ENCODE peak calls at places on chromosomes 1 and 21, in six cellular contexts. Q is PC-9, Z is thyroid gland, L is tibial artery, A is left ventricle myocardium inferior, S is lower lobe of right lung. J is an unnamed sample. For H3K4me1, the result is how much of the 10 kb centered on the place peaks cover.

GRCh38 chr1:213327318-213327667 is 276.3 kb downstream of the RPS6KC1 start:
- DNase-seq in Q (no peak), Z (peak), L (peak), A (peak), S (peak), J (peak)

GRCh38 chr1:234773936-234774677 is 164.1 kb upstream of the IRF2BP2 start:
- DNase-seq in Q (no peak), Z (no peak), L (no peak), A (no peak), S (no peak), J (no peak)

GRCh38 chr1:92923664-92924063 is 37.6 kb downstream of the DIPK1A start:
- DNase-seq in Q (no peak), Z (no peak), L (no peak), A (no peak), S (no peak), J (no peak)

GRCh38 chr1:64934115-64934880 is 32.1 kb downstream of the JAK1 start:
- DNase-seq in Q (no peak), Z (no peak), L (no peak), A (no peak), S (no peak), J (no peak)

GRCh38 chr1:36871146-36871971 is 163.0 kb downstream of the GRIK3 start:
- DNase-seq in Q (peak), Z (no peak), L (peak), A (no peak), S (peak), J (no peak)

GRCh38 chr1:208192989-208193388 is 51.2 kb downstream of the PLXNA2 start:
- DNase-seq in Q (no peak), Z (no peak), L (no peak), A (no peak), S (no peak), J (no peak)

GRCh38 chr1:213245270-213245669 is 194.2 kb downstream of the RPS6KC1 start:
- DNase-seq in Q (no peak), Z (no peak), L (no peak), A (no peak), S (no peak), J (no peak)

GRCh38 chr1:160048335-160048734 is 16.5 kb upstream of the PIGM start:
- DNase-seq in Q (no peak), Z (no peak), L (no peak), A (no peak), S (no peak), J (no peak)

GRCh38 chr1:202311880-202312635 is 29.7 kb downstream of the UBE2T start:
- DNase-seq in Q (no peak), Z (no peak), L (peak), A (no peak), S (no peak), J (no peak)

GRCh38 chr1:10788592-10789006 is 7.8 kb downstream of the CASZ1 start:
- DNase-seq in Q (no peak), Z (peak), L (no peak), A (peak), S (peak), J (no peak)

GRCh38 chr1:145892486-145893087 is 6.9 kb upstream of the ANKRD35 start:
- DNase-seq in Q (no peak), Z (peak), L (peak), A (no peak), S (no peak), J (no peak)

GRCh38 chr1:114554577-114554976 is 26.8 kb downstream of the BCAS2 start:
- DNase-seq in Q (peak), Z (no peak), L (no peak), A (no peak), S (no peak), J (peak)

GRCh38 chr1:151540021-151540981 is at the start of gene TUFT1:
- DNase-seq in Q (peak), Z (peak), L (peak), A (peak), S (peak), J (no peak)

GRCh38 chr21:39537571-39537970 is 75.2 kb upstream of the B3GALT5 start:
- DNase-seq in Q (no peak), Z (no peak), L (no peak), A (no peak), S (no peak), J (peak)

GRCh38 chr1:62722796-62723195 is 34.6 kb upstream of the DOCK7 start:
- DNase-seq in Q (no peak), Z (no peak), L (no peak), A (no peak), S (no peak), J (no peak)

GRCh38 chr1:8022395-8023286 is 3.5 kb downstream of the ERRFI1 start:
- DNase-seq in Q (no peak), Z (no peak), L (no peak), A (no peak), S (no peak), J (no peak)

GRCh38 chr21:27108228-27108627 is 141.3 kb upstream of the ADAMTS5 start:
- DNase-seq in Q (no peak), Z (no peak), L (no peak), A (no peak), S (no peak), J (peak)

GRCh38 chr1:228964178-228964819 is 229.0 kb downstream of the RHOU start:
- DNase-seq in Q (peak), Z (peak), L (no peak), A (peak), S (no peak), J (peak)

GRCh38 chr1:204494281-204495077 is at the start of gene PIK3C2B:
- DNase-seq in Q (peak), Z (peak), L (peak), A (peak), S (peak), J (peak)

DNA sequence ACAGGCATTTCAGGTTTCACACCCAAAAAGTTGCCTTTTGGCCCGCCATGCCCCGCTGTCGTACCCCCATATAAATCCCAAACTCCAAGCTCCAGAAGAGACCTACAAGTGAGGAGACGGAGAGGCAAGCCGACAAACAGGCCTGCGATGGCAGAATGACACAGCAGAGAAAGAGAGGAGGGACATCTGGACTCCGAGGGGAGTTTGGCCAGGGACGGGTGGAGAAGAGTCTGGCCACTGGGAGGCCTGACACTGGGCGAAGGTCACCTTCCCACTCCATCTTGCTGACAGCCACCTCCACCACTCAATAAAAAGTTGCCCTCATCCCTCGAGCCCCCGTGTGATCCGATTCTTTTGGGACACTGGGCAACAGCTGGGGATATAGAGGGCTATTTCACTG is 1.9 kb upstream of the CFH start:
- DNase-seq in Q (no peak), Z (no peak), L (no peak), A (no peak), S (no peak), J (no peak)
- H3K27ac ChIP-seq in Q (no peak), Z (no peak), L (no peak), A (no peak), S (no peak), J (no peak)

GRCh38 chr1:226677121-226678020 is 61.7 kb downstream of the ITPKB start:
- DNase-seq in Q (no peak), Z (peak), L (peak), A (peak), S (no peak), J (peak)
- TF ChIP-seq CTCF in Q (no peak), Z (no peak), L (no peak), A (no peak), S (no peak), J (no peak)

GRCh38 chr1:109796484-109797305 is 33.0 kb upstream of the EPS8L3 start:
- DNase-seq in Q (no peak), Z (no peak), L (peak), A (no peak), S (no peak), J (no peak)
- H3K4me1 ChIP-seq in Q (under half), Z (under half), L (under half), A (under half), S (under half), J (under half)

GRCh38 chr1:83095570-83095969 is 903.4 kb downstream of the TTLL7 start:
- DNase-seq in Q (no peak), Z (no peak), L (no peak), A (no peak), S (no peak), J (no peak)
- H3K27ac ChIP-seq in Q (no peak), Z (no peak), L (no peak), A (no peak), S (no peak), J (no peak)

DNA sequence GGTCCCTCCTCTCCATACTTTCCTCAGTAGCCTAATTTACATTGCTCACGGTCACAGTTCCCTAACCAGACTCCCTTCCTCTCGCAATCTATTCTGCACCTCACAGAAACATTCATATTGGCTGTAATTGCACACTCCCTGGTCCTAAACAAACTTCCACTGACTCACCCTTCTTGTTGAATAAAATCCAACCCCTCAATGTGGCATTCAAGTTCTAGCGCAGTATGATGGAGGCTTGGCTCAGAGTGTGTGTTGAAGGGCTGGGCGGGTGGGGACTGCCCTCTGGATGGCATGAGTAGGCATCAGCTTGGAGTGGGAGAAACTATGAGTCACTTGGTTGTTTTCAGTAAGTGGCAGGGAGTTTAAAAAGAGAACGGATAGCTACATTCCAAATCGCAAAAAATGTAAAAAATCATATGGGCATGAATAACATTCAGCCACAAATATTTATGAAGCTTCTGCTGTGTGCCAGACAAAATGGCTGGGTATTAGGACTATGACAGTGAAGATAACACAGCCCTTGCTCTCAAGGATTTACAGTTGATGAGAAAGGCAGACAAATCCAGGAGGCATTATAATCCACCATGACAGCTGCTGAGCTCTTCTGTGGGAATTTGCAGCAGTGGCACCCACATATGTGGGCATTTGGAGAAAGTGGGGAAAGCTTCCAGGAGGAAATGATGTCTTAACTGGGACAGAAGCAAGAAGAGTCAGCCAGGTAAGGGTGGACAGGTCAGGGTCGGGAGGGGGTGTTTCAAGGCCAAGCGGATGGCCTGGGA is 42.2 kb upstream of the LYST start:
- DNase-seq in Q (peak), Z (peak), L (peak), A (no peak), S (no peak), J (peak)
- TF ChIP-seq CTCF in Q (no peak), Z (no peak), L (no peak), A (no peak), S (no peak), J (peak)

GRCh38 chr21:45050786-45051489 is 23.4 kb upstream of the ADARB1 start:
- DNase-seq in Q (no peak), Z (no peak), L (peak), A (no peak), S (no peak), J (no peak)
- H3K4me1 ChIP-seq in Q (under half), Z (under half), L (under half), A (under half), S (under half), J (under half)

GRCh38 chr1:218349365-218350021 is 4.4 kb downstream of the TGFB2 start:
- DNase-seq in Q (no peak), Z (no peak), L (no peak), A (no peak), S (no peak), J (no peak)
- H3K27ac ChIP-seq in Q (peak), Z (no peak), L (peak), A (peak), S (peak), J (no peak)

GRCh38 chr1:6448749-6449631 is 17.0 kb downstream of the TNFRSF25 start:
- DNase-seq in Q (no peak), Z (peak), L (no peak), A (no peak), S (no peak), J (no peak)

GRCh38 chr1:6446665-6447015 is 19.3 kb downstream of the TNFRSF25 start:
- DNase-seq in Q (no peak), Z (no peak), L (no peak), A (no peak), S (no peak), J (no peak)

GRCh38 chr1:6447016-6447817 is 18.8 kb downstream of the TNFRSF25 start:
- DNase-seq in Q (no peak), Z (no peak), L (no peak), A (no peak), S (no peak), J (no peak)

GRCh38 chr1:6450005-6450450 is 15.9 kb downstream of the TNFRSF25 start:
- DNase-seq in Q (no peak), Z (no peak), L (no peak), A (no peak), S (no peak), J (no peak)

GRCh38 chr1:6447818-6448748 is 17.9 kb downstream of the TNFRSF25 start:
- DNase-seq in Q (no peak), Z (no peak), L (no peak), A (no peak), S (no peak), J (no peak)
- TF ChIP-seq CTCF in Q (no peak), Z (no peak), L (no peak), A (no peak), S (no peak), J (peak)

DNA sequence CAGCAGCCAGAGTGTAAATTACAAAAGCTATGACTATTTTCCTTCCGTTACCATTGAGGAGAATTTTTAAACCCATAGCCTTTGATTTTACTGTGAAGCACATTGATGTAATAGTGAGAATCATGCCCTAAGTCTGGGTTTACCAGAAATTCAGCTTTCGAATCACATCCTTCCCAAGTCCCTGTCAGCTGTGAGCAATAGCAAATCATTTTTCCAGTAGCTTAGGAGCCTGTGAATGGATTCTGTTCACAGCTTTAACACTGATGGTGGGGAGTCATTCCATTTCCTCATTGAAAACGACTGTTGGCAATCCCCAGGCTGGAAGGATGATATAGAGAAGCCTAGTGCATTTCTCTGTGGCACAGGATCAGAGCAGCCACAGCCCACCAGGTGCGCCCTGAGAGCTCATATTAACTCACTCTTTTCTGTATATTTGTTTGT is 82.2 kb upstream of the C1orf105 start:
- DNase-seq in Q (no peak), Z (no peak), L (no peak), A (no peak), S (no peak), J (no peak)
- H3K4me1 ChIP-seq in Q (under half), Z (under half), L (under half), A (under half), S (under half), J (under half)